ENCODE peak calls at places on chromosomes 2 and 18, in nine cellular contexts. E is NCI-H1694; P is NCI-H2029 treated with DMSO at 0.1 percent for 48 hours; Y is stimulated activated CD4-positive, alpha-beta T cell treated with anti-CD3 and anti-CD28 coated beads, Interleukin-1b, Interleukin-23, amount 100 ng/mL, for 24 hours; I is mucosa of descending colon; A is fibroblast of lung; X is hypothalamus; C is kidney glomerular epithelial cell; G is activated T-cell treated with anti-CD3 and anti-CD28 coated beads, Interleukin-2, amount 50 U/mL, for 72 hours. O is an unnamed sample.
A peak's percentile ranks its signal among the peaks of the same experiment; 100 is the strongest.

GRCh38 chr2:62536873-62537547 is 31.0 kb upstream of the TMEM17 start:
- DNase-seq in E (no peak), P (no peak), Y (no peak), I (no peak), A (no peak), X (no peak), C (no peak), G (no peak), O (no peak)

GRCh38 chr18:904135-905090 is at the start of gene ADCYAP1:
- DNase-seq in E (no peak), P (peak; percentile 33), Y (no peak), I (no peak), A (no peak), X (no peak), C (no peak), G (no peak), O (no peak)

GRCh38 chr2:104944495-104944894 is 90.6 kb downstream of the POU3F3 start:
- DNase-seq in E (no peak), P (no peak), Y (no peak), I (peak; percentile 39), A (no peak), X (no peak), C (no peak), G (no peak), O (peak; percentile 16)

GRCh38 chr2:96907405-96908041 is 37.6 kb upstream of the SEMA4C start:
- DNase-seq in E (no peak), P (no peak), Y (no peak), I (peak; percentile 51), A (peak; percentile 71), X (peak; percentile 83), C (no peak), G (no peak), O (peak; percentile 86)

GRCh38 chr2:189281151-189281550 is 101.6 kb upstream of the COL5A2 start:
- DNase-seq in E (no peak), P (no peak), Y (no peak), I (no peak), A (peak; percentile 76), X (no peak), C (no peak), G (no peak), O (no peak)

GRCh38 chr2:235964787-235965390 is 203.3 kb downstream of the GBX2 start:
- DNase-seq in E (no peak), P (no peak), Y (no peak), I (no peak), A (no peak), X (no peak), C (no peak), G (no peak), O (no peak)

GRCh38 chr2:55175254-55176093 is 56.6 kb downstream of the CLHC1 start:
- DNase-seq in E (peak; percentile 76), P (peak; percentile 9), Y (no peak), I (no peak), A (peak; percentile 88), X (no peak), C (peak; percentile 66), G (no peak), O (peak; percentile 71)

GRCh38 chr2:160442603-160443002 is 51.0 kb downstream of the RBMS1 start:
- DNase-seq in E (no peak), P (no peak), Y (no peak), I (no peak), A (no peak), X (no peak), C (no peak), G (no peak), O (no peak)

GRCh38 chr2:212135739-212136138 is 402.9 kb downstream of the ERBB4 start:
- DNase-seq in E (peak; percentile 97), P (peak; percentile 68), Y (no peak), I (no peak), A (no peak), X (no peak), C (no peak), G (no peak), O (peak; percentile 99)

GRCh38 chr2:48474599-48475298 is 55.2 kb upstream of the STON1 start:
- DNase-seq in E (no peak), P (no peak), Y (no peak), I (no peak), A (peak; percentile 88), X (no peak), C (no peak), G (no peak), O (no peak)

GRCh38 chr2:220585241-220585640 is 957.8 kb downstream of the SLC4A3 start:
- DNase-seq in E (no peak), P (no peak), Y (no peak), I (no peak), A (no peak), X (no peak), C (no peak), G (no peak), O (no peak)

GRCh38 chr2:262117-262516 is 1.7 kb downstream of the SH3YL1 start:
- DNase-seq in E (no peak), P (no peak), Y (no peak), I (no peak), A (no peak), X (no peak), C (no peak), G (no peak), O (no peak)

GRCh38 chr2:215751200-215751910 is 262.0 kb downstream of the MREG start:
- DNase-seq in E (no peak), P (no peak), Y (no peak), I (no peak), A (peak; percentile 62), X (no peak), C (peak; percentile 82), G (no peak), O (no peak)

GRCh38 chr18:75784413-75784812 is 356.9 kb upstream of the SMIM21 start:
- DNase-seq in E (no peak), P (no peak), Y (no peak), I (no peak), A (peak; percentile 2), X (no peak), C (no peak), G (no peak), O (no peak)

GRCh38 chr2:181626671-181627070 is 30.2 kb downstream of the CERKL start:
- DNase-seq in E (no peak), P (no peak), Y (no peak), I (no peak), A (no peak), X (no peak), C (no peak), G (no peak), O (peak; percentile 73)

GRCh38 chr2:187497858-187498463 is 49.9 kb upstream of the CALCRL start:
- DNase-seq in E (peak; percentile 15), P (no peak), Y (no peak), I (no peak), A (peak; percentile 45), X (no peak), C (no peak), G (no peak), O (no peak)

GRCh38 chr2:147100406-147101035 is 744.3 kb upstream of the ACVR2A start:
- DNase-seq in E (no peak), P (no peak), Y (no peak), I (no peak), A (peak; percentile 48), X (no peak), C (no peak), G (no peak), O (no peak)

GRCh38 chr2:71655498-71655897 is 202.1 kb downstream of the DYSF start:
- DNase-seq in E (no peak), P (no peak), Y (no peak), I (no peak), A (no peak), X (no peak), C (no peak), G (no peak), O (no peak)

GRCh38 chr2:152065945-152066344 is 32.9 kb downstream of the CACNB4 start:
- DNase-seq in E (no peak), P (no peak), Y (no peak), I (no peak), A (no peak), X (no peak), C (no peak), G (no peak), O (no peak)

GRCh38 chr18:79413025-79413424 is 17.3 kb downstream of the NFATC1 start:
- DNase-seq in E (no peak), P (no peak), Y (no peak), I (no peak), A (no peak), X (no peak), C (no peak), G (no peak), O (no peak)

GRCh38 chr2:212015588-212015987 is 523.0 kb downstream of the ERBB4 start:
- DNase-seq in E (no peak), P (no peak), Y (no peak), I (no peak), A (no peak), X (no peak), C (no peak), G (no peak), O (no peak)

GRCh38 chr2:27833931-27834330 is 56.3 kb downstream of the RBKS start:
- DNase-seq in E (no peak), P (no peak), Y (no peak), I (no peak), A (no peak), X (no peak), C (no peak), G (no peak), O (no peak)

GRCh38 chr18:1092228-1092627 is 187.6 kb downstream of the ADCYAP1 start:
- DNase-seq in E (no peak), P (no peak), Y (no peak), I (no peak), A (no peak), X (no peak), C (no peak), G (no peak), O (no peak)

GRCh38 chr2:215772634-215773563 is 240.5 kb downstream of the MREG start:
- DNase-seq in E (no peak), P (no peak), Y (no peak), I (no peak), A (no peak), X (no peak), C (no peak), G (no peak), O (no peak)

GRCh38 chr2:113216321-113216720 is 42.5 kb downstream of the PSD4 start:
- DNase-seq in E (no peak), P (no peak), Y (no peak), I (no peak), A (no peak), X (no peak), C (no peak), G (no peak), O (no peak)

GRCh38 chr2:104430892-104431291 is 423.0 kb upstream of the POU3F3 start:
- DNase-seq in E (no peak), P (no peak), Y (no peak), I (no peak), A (no peak), X (no peak), C (no peak), G (no peak), O (no peak)

GRCh38 chr2:73292316-73292905 is 937 bp downstream of the EGR4 start:
- DNase-seq in E (no peak), P (no peak), Y (no peak), I (no peak), A (no peak), X (no peak), C (no peak), G (no peak), O (no peak)

GRCh38 chr2:43157506-43158232 is 68.7 kb downstream of the ZFP36L2 start:
- DNase-seq in E (no peak), P (no peak), Y (no peak), I (peak; percentile 36), A (no peak), X (no peak), C (no peak), G (no peak), O (no peak)

GRCh38 chr2:38581193-38582147 is 21.3 kb downstream of the HNRNPLL start:
- DNase-seq in E (peak; percentile 78), P (peak; percentile 52), Y (no peak), I (peak; percentile 56), A (peak; percentile 89), X (no peak), C (peak; percentile 75), G (peak; percentile 37), O (peak; percentile 91)

GRCh38 chr2:120250640-120251039 is 2.0 kb upstream of the RALB start:
- DNase-seq in E (no peak), P (no peak), Y (no peak), I (no peak), A (no peak), X (no peak), C (no peak), G (no peak), O (no peak)

O was measured in cerebellar cortex.